ENCODE peak calls at places on chromosomes 16 and 17, in four cellular contexts. T, W, Z and K are unnamed samples.

GRCh38 chr17:82873521-82873920 is 33.7 kb upstream of the ZNF750 start:
- DNase-seq in Z (no peak), W (no peak), T (no peak), K (no peak)

GRCh38 chr17:19238167-19238505 is 970 bp downstream of the EPN2 start:
- DNase-seq in T (peak), Z (peak), W (no peak), K (peak)

GRCh38 chr17:44279586-44280344 is 11.8 kb upstream of the SLC4A1 start:
- DNase-seq in Z (peak), W (peak), T (peak), K (peak)

GRCh38 chr16:74936902-74937560 is 47.9 kb downstream of the WDR59 start:
- DNase-seq in Z (peak), T (peak), W (no peak), K (peak)

GRCh38 chr17:77409282-77410161 is 268.8 kb downstream of the SEC14L1 start:
- DNase-seq in Z (peak), T (no peak), W (no peak), K (peak)

GRCh38 chr17:2222901-2223616 is 80.5 kb downstream of the SMG6 start:
- DNase-seq in W (peak), Z (no peak), T (no peak), K (no peak)

GRCh38 chr17:70916469-70916868 is 747.1 kb downstream of the KCNJ2 start:
- DNase-seq in Z (no peak), T (no peak), W (no peak), K (no peak)

GRCh38 chr17:80443916-80444708 is 29.1 kb downstream of the ENDOV start:
- DNase-seq in T (no peak), Z (no peak), W (no peak), K (no peak)

GRCh38 chr17:28707339-28707720 is 4.4 kb downstream of the PROCA1 start:
- DNase-seq in T (no peak), Z (no peak), W (no peak), K (no peak)

GRCh38 chr17:5912927-5913565 is 157.1 kb upstream of the WSCD1 start:
- DNase-seq in Z (no peak), T (no peak), W (no peak), K (no peak)

GRCh38 chr17:72659811-72660210 is 432.7 kb downstream of the SLC39A11 start:
- DNase-seq in Z (no peak), W (no peak), T (no peak), K (no peak)

GRCh38 chr17:69936996-69937395 is 138.0 kb upstream of the KCNJ16 start:
- DNase-seq in T (no peak), Z (no peak), W (no peak), K (no peak)

GRCh38 chr16:85220125-85220839 is 108.0 kb upstream of the CIBAR2 start:
- DNase-seq in T (no peak), Z (peak), W (no peak), K (no peak)

GRCh38 chr17:57604771-57605733 is 140.0 kb downstream of the CCDC182 start:
- DNase-seq in W (peak), T (no peak), Z (peak), K (peak)

GRCh38 chr17:76009447-76009846 is 8.8 kb downstream of the CDK3 start:
- DNase-seq in Z (no peak), T (no peak), W (no peak), K (no peak)

GRCh38 chr16:2090819-2091721 is 43.3 kb downstream of the TSC2 start:
- DNase-seq in W (no peak), T (peak), Z (no peak), K (peak)

GRCh38 chr16:84953051-84953746 is 58.1 kb downstream of the ZDHHC7 start:
- DNase-seq in W (no peak), T (no peak), Z (no peak), K (no peak)

GRCh38 chr17:15931394-15931793 is 13.5 kb upstream of the ADORA2B start:
- DNase-seq in T (no peak), Z (no peak), W (no peak), K (no peak)